ENCODE peak calls at places on chromosomes 7 and 10, in five cellular contexts. F is cardiac fibroblast, Z is choroid plexus epithelial cell, O is ascending aorta, S is Peyer's patch. W is an unnamed sample.

GRCh38 chr10:94193466-94193924 is 169.2 kb downstream of the NOC3L start:
- DNase-seq in S (no peak), F (peak), O (no peak), Z (peak), W (no peak)

GRCh38 chr7:116258734-116259133 is 48.4 kb downstream of the TES start:
- DNase-seq in O (no peak), F (peak), Z (peak), S (no peak), W (peak)

GRCh38 chr10:99232357-99232999 is 3.2 kb downstream of the HPSE2 start:
- DNase-seq in S (peak), O (no peak), Z (no peak), F (no peak), W (peak)

GRCh38 chr7:105387621-105388372 is 924 bp downstream of the SRPK2 start:
- DNase-seq in O (peak), Z (peak), S (peak), F (peak), W (peak)

GRCh38 chr7:512541-513311 is 6.9 kb downstream of the PDGFA start:
- DNase-seq in Z (no peak), O (no peak), F (no peak), S (peak), W (no peak)

GRCh38 chr7:92289321-92289720 is 43.5 kb downstream of the ANKIB1 start:
- DNase-seq in S (no peak), O (no peak), Z (no peak), F (no peak), W (no peak)

GRCh38 chr10:123909866-123910265 is 18.3 kb upstream of the CPXM2 start:
- DNase-seq in F (no peak), O (no peak), S (no peak), Z (no peak), W (no peak)

GRCh38 chr10:74490551-74490950 is 335.8 kb upstream of the KAT6B start:
- DNase-seq in Z (no peak), S (no peak), O (no peak), F (no peak), W (no peak)

GRCh38 chr7:159084069-159084801 is 60.4 kb downstream of the VIPR2 start:
- DNase-seq in F (no peak), S (peak), O (peak), Z (no peak), W (no peak)

GRCh38 chr10:13158401-13158800 is 3.0 kb upstream of the MCM10 start:
- DNase-seq in Z (no peak), O (no peak), F (no peak), S (peak), W (no peak)

GRCh38 chr10:132436861-132437410 is 39.9 kb downstream of the PWWP2B start:
- DNase-seq in O (no peak), S (no peak), F (no peak), Z (no peak), W (no peak)

GRCh38 chr7:135480966-135481599 is 28.8 kb downstream of the CNOT4 start:
- DNase-seq in O (no peak), F (peak), S (no peak), Z (no peak), W (no peak)

GRCh38 chr10:46326066-46326465 is 39.3 kb downstream of the ANTXRL start:
- DNase-seq in S (no peak), O (no peak), Z (no peak), F (no peak), W (no peak)

GRCh38 chr10:49280001-49280408 is 19.0 kb upstream of the C10orf71 start:
- DNase-seq in Z (peak), O (peak), S (no peak), F (peak), W (no peak)

GRCh38 chr10:7541137-7542087 is 125.4 kb downstream of the ITIH5 start:
- DNase-seq in O (no peak), Z (peak), S (no peak), F (no peak), W (no peak)

GRCh38 chr10:120336910-120337540 is 120.0 kb upstream of the PLPP4 start:
- DNase-seq in Z (peak), O (peak), F (peak), S (peak), W (peak)

GRCh38 chr10:101441539-101442455 is 87.8 kb downstream of the BTRC start:
- DNase-seq in Z (peak), S (no peak), O (no peak), F (peak), W (peak)

GRCh38 chr7:37450035-37450434 is 1.4 kb upstream of the ELMO1 start:
- DNase-seq in S (no peak), F (no peak), O (no peak), Z (no peak), W (no peak)

GRCh38 chr7:88291401-88292173 is 15.1 kb downstream of the STEAP4 start:
- DNase-seq in O (no peak), Z (peak), F (peak), S (no peak), W (no peak)

GRCh38 chr7:22346383-22347107 is 10.4 kb downstream of the RAPGEF5 start:
- DNase-seq in S (no peak), F (no peak), Z (no peak), O (no peak), W (no peak)

GRCh38 chr7:116524609-116525297 is at the start of gene CAV1:
- DNase-seq in F (peak), O (peak), S (peak), Z (peak), W (peak)

GRCh38 chr10:24989867-24990266 is 26.1 kb downstream of the ENKUR start:
- DNase-seq in F (peak), O (no peak), Z (peak), S (no peak), W (no peak)

GRCh38 chr7:30926323-30926722 is 14.7 kb downstream of the AQP1 start:
- DNase-seq in F (no peak), Z (no peak), S (no peak), O (peak), W (no peak)

GRCh38 chr7:13603661-13604060 is 385.8 kb downstream of the ETV1 start:
- DNase-seq in O (no peak), S (no peak), Z (no peak), F (no peak), W (no peak)

DNA sequence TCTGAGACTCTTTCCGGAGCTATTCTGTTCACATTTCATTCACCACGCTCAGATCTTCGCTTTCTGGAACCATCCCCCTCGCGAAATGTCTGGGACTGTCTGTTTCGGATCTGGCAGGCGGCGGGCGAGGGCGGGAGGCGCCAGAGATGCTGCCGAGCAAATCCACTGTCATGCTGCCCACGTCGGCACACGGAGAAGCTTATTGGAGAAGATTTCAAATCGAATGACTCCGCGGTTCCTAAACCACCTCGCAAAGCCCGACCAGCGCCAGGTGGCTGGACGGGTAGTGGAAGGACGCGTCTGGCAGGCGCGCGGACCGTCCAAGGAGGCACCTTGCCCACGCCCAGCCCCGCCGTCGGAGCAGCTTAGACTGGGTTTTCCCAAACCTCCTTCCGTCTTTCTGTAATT is 1.6 kb upstream of the OSBPL3 start:
- DNase-seq in F (peak), O (peak), S (peak), Z (peak), W (peak)
- TF ChIP-seq CTCF in F (no peak), O (no peak), S (peak), Z (no peak), W (no peak)

GRCh38 chr10:110919349-110919931 is at the start of gene SHOC2:
- DNase-seq in F (no peak), S (peak), O (peak), Z (no peak), W (peak)
- TF ChIP-seq CTCF in F (peak), S (peak), O (peak), Z (peak), W (peak)

DNA sequence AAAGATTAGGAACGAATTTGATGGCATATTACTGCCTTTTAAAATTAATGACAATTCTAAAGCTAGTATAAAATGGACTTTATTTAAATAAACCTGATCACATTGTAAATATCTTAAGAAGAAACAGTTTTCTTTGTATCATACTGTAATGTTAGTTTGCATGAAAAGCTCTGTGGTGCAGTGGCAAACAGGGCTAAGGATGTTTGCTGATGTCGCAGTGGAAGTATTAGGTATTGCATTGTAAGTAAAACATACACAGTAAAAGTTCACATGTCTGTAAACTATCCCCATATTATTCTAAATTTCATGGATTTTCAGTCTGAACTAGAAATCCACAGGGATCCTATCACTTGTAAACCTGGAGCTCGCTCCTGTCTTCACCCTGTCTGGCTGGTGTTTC is 252.6 kb upstream of the ZNF32 start:
- DNase-seq in Z (peak), S (no peak), F (no peak), O (no peak), W (no peak)
- TF ChIP-seq CTCF in Z (peak), S (no peak), F (peak), O (no peak), W (no peak)

GRCh38 chr10:4291995-4292394 is 507.0 kb upstream of the KLF6 start:
- DNase-seq in Z (no peak), S (no peak), O (no peak), F (no peak), W (no peak)
- TF ChIP-seq CTCF in Z (no peak), S (no peak), O (no peak), F (no peak), W (no peak)

DNA sequence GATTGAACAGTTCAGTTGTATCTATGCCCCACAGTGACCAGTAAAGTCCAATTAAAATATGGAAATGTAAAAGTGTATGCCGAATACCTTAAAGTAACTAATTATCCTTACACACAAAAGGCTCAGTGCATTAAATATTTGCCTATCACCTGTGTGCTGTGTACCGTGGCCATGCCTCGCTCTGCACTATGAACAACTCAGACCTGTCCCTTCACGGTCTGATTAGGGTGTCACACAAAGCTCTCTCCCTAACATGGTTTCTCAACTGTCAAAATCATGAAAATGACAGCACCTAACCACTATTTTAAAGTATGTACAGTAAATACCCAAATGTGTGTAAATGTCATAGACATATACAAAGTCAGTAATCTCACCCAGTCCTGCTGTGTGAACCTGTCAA is 43.1 kb downstream of the STK17A start:
- DNase-seq in F (no peak), Z (no peak), S (no peak), O (no peak), W (no peak)
- TF ChIP-seq CTCF in F (no peak), Z (no peak), S (no peak), O (no peak), W (no peak)

GRCh38 chr10:71408436-71409225 is 11.9 kb downstream of the CDH23 start:
- DNase-seq in Z (no peak), S (no peak), F (no peak), O (peak), W (no peak)
- TF ChIP-seq CTCF in Z (no peak), S (no peak), F (no peak), O (no peak), W (no peak)

GRCh38 chr10:77574436-77574835 is 63.2 kb downstream of the KCNMA1 start:
- DNase-seq in F (no peak), S (no peak), Z (no peak), O (no peak), W (no peak)
- TF ChIP-seq CTCF in F (no peak), S (no peak), Z (peak), O (no peak), W (no peak)

DNA sequence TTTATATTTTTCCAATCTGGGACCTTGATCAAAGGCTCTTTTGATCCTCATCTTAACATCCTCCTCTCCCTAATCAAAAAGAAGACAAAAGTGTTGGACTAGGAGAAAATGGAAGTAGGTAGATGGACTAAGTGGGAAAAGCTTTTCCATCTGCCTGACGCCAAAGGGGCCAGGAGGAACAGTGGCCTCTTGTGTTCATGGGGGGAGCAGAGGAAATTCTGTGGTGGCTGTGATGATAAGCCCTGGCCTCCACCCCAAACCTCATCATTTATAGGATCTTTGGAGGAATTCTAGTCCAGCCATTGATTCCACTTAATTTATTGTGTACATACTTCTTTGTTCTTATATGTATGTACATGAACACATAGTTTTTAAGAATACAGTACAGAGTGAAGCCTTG is 21.7 kb downstream of the ZNF365 start:
- DNase-seq in Z (no peak), O (no peak), F (no peak), S (no peak), W (no peak)
- TF ChIP-seq CTCF in Z (no peak), O (no peak), F (no peak), S (no peak), W (no peak)

W was measured in GM10248.